ENCODE peak calls at places on chromosomes 16 and 17, in six cellular contexts. K is naive B cell, O is NAMALWA, E is T-helper 2 cell, S is ACHN, Z is activated T-cell treated with anti-CD3 and anti-CD28 coated beads for 24 hours. W is an unnamed sample.

GRCh38 chr16:1428511-1428910 is 2.4 kb upstream of the PERCC1 start:
- DNase-seq in Z (peak), K (peak), S (no peak), O (peak), E (peak), W (peak)

GRCh38 chr17:45775148-45775547 is 9.0 kb upstream of the CRHR1 start:
- DNase-seq in S (no peak), Z (no peak), E (no peak), O (no peak), K (no peak), W (no peak)

GRCh38 chr17:63688396-63689020 is 11.4 kb downstream of the LIMD2 start:
- DNase-seq in O (no peak), S (no peak), Z (no peak), K (no peak), E (no peak), W (no peak)

GRCh38 chr16:29962344-29962994 is 590 bp downstream of the TMEM219 start:
- DNase-seq in S (peak), E (no peak), Z (no peak), O (peak), K (peak), W (no peak)

GRCh38 chr16:84547539-84548058 is 43.1 kb upstream of the MEAK7 start:
- DNase-seq in O (no peak), S (no peak), E (no peak), Z (peak), K (no peak), W (peak)

GRCh38 chr16:51022852-51023251 is 128.2 kb downstream of the SALL1 start:
- DNase-seq in O (no peak), Z (no peak), K (no peak), E (no peak), S (no peak), W (no peak)

GRCh38 chr17:3024346-3024745 is 39.1 kb downstream of the OR1D5 start:
- DNase-seq in E (no peak), S (no peak), K (no peak), O (no peak), Z (no peak), W (no peak)

GRCh38 chr17:28740406-28741357 is 3.1 kb upstream of the TRAF4 start:
- DNase-seq in Z (no peak), S (no peak), E (no peak), O (no peak), K (no peak), W (no peak)

GRCh38 chr17:72125742-72126141 is 4.9 kb downstream of the SOX9 start:
- DNase-seq in E (no peak), O (no peak), Z (no peak), K (no peak), S (no peak), W (no peak)

GRCh38 chr17:19386276-19386863 is 620 bp downstream of the MFAP4 start:
- DNase-seq in Z (no peak), O (no peak), S (peak), K (no peak), E (no peak), W (no peak)

GRCh38 chr16:49484454-49484853 is 110.8 kb downstream of the C16orf78 start:
- DNase-seq in O (peak), K (no peak), E (no peak), Z (no peak), S (no peak), W (no peak)